ENCODE peak calls at places on chromosomes 4 and X, in eight cellular contexts. D is activated CD4-positive, alpha-beta T cell treated with anti-CD3 and anti-CD28 coated beads, Interleukin-2, amount 10 ng/mL, durations not matched to agents 24 days and 14 days; O is GM12892; Q is HL-60; I is keratinocyte; X is DMS79; F is MCF 10A; H is adrenal gland. Z is an unnamed sample.

GRCh38 chrX:149074429-149074828 is 430.7 kb downstream of the IDS start:
- DNase-seq in D (peak; percentile 64), F (peak; percentile 32), H (peak; percentile 17), Q (no peak), X (no peak), O (no peak), I (no peak), Z (no peak)

GRCh38 chr4:99853993-99854392 is 37.4 kb downstream of the DAPP1 start:
- DNase-seq in D (peak; percentile 45), I (no peak), Q (no peak), X (no peak), H (no peak), O (no peak), F (no peak), Z (no peak)

GRCh38 chr4:6200922-6201362 is 593 bp upstream of the JAKMIP1 start:
- DNase-seq in H (no peak), X (no peak), F (no peak), D (no peak), O (no peak), Q (no peak), I (no peak), Z (no peak)

GRCh38 chr4:6199344-6199921 is 916 bp downstream of the JAKMIP1 start:
- DNase-seq in H (no peak), O (no peak), D (peak; percentile 81), X (no peak), I (no peak), Q (no peak), F (no peak), Z (no peak)

GRCh38 chr4:146477054-146477453 is 44.7 kb downstream of the SLC10A7 start:
- DNase-seq in Q (no peak), I (no peak), H (no peak), F (no peak), D (no peak), X (no peak), O (no peak), Z (no peak)

GRCh38 chr4:74426101-74426500 is 18.8 kb upstream of the AREG start:
- DNase-seq in I (no peak), H (no peak), Q (no peak), D (no peak), X (no peak), F (peak; percentile 76), O (no peak), Z (no peak)

GRCh38 chr4:72809208-72809607 is 240.2 kb upstream of the ADAMTS3 start:
- DNase-seq in O (no peak), H (no peak), Q (no peak), X (no peak), D (no peak), F (peak; percentile 3), I (no peak), Z (peak; percentile 3)

GRCh38 chr4:37865450-37865849 is 25.4 kb upstream of the TBC1D1 start:
- DNase-seq in F (no peak), I (no peak), X (no peak), D (no peak), Q (no peak), O (no peak), H (no peak), Z (no peak)

GRCh38 chr4:111136438-111136837 is 513.6 kb upstream of the PITX2 start:
- DNase-seq in Q (no peak), X (no peak), I (no peak), O (no peak), F (peak; percentile 37), D (no peak), H (no peak), Z (no peak)

GRCh38 chrX:106716004-106716403 is 10.5 kb upstream of the RNF128 start:
- DNase-seq in Q (no peak), F (no peak), H (no peak), X (no peak), D (no peak), I (no peak), O (no peak), Z (no peak)

GRCh38 chr4:16931906-16932305 is 33.5 kb upstream of the LDB2 start:
- DNase-seq in F (no peak), Q (no peak), H (no peak), X (no peak), D (no peak), O (no peak), I (no peak), Z (no peak)

GRCh38 chrX:154452823-154453222 is 5.3 kb upstream of the PLXNA3 start:
- DNase-seq in O (no peak), H (no peak), X (no peak), Q (no peak), F (no peak), D (no peak), I (no peak), Z (no peak)

GRCh38 chr4:55004831-55005230 is 120.6 kb downstream of the KDR start:
- DNase-seq in H (peak; percentile 18), Q (no peak), I (no peak), D (no peak), F (no peak), O (no peak), X (no peak), Z (no peak)

GRCh38 chr4:140153419-140153743 is 603 bp downstream of the MAML3 start:
- DNase-seq in H (no peak), X (no peak), I (no peak), D (no peak), F (no peak), O (no peak), Q (peak; percentile 11), Z (no peak)

GRCh38 chr4:163804001-163804400 is 309.5 kb downstream of the TMA16 start:
- DNase-seq in I (no peak), O (no peak), Q (no peak), X (no peak), F (no peak), D (no peak), H (no peak), Z (no peak)

GRCh38 chr4:82433791-82434190 is 3.4 kb downstream of the ENOPH1 start:
- DNase-seq in F (no peak), X (no peak), D (no peak), I (no peak), H (no peak), Q (no peak), O (no peak), Z (no peak)

GRCh38 chr4:83629945-83630684 is 94.2 kb downstream of the GPAT3 start:
- DNase-seq in X (no peak), O (no peak), F (peak; percentile 72), D (no peak), Q (peak; percentile 94), H (peak; percentile 34), I (peak; percentile 50), Z (peak; percentile 54)

GRCh38 chr4:72842323-72842722 is 227.2 kb downstream of the COX18 start:
- DNase-seq in H (no peak), O (no peak), Q (no peak), X (no peak), D (no peak), I (no peak), F (peak; percentile 19), Z (no peak)

GRCh38 chrX:47748576-47748975 is 88.1 kb upstream of the ZNF81 start:
- DNase-seq in Q (no peak), I (no peak), F (peak; percentile 39), D (no peak), X (no peak), H (no peak), O (no peak), Z (no peak)

GRCh38 chr4:186724048-186724860 is 598 bp upstream of the FAT1 start:
- DNase-seq in D (peak; percentile 54), Q (peak; percentile 26), H (no peak), I (no peak), F (peak; percentile 55), O (no peak), X (no peak), Z (no peak)